ENCODE peak calls at places on chromosomes 2 and 18, in nine cellular contexts. Q is epithelial cell of esophagus, U is foreskin fibroblast, L is IMR-90, J is kidney epithelial cell, Y is lung, B is WERI-Rb-1, C is endothelial cell, G is GM06990. K is an unnamed sample.

GRCh38 chr2:191006297-191006696 is 7.7 kb downstream of the STAT1 start:
- DNase-seq in U (no peak), Y (no peak), Q (no peak), L (no peak), G (no peak), B (no peak), J (no peak), C (no peak), K (no peak)

GRCh38 chr2:127663566-127664064 is 11.7 kb downstream of the LIMS2 start:
- DNase-seq in J (no peak), C (no peak), Q (no peak), B (no peak), Y (no peak), G (no peak), U (no peak), L (no peak), K (no peak)

GRCh38 chr2:192487636-192488035 is 292.9 kb upstream of the TMEFF2 start:
- DNase-seq in L (no peak), Q (no peak), G (no peak), J (no peak), Y (no peak), B (no peak), U (no peak), C (no peak), K (no peak)

GRCh38 chr2:165328272-165328671 is 89.1 kb downstream of the SCN2A start:
- DNase-seq in Q (no peak), B (no peak), C (no peak), J (no peak), G (no peak), L (no peak), U (no peak), Y (no peak), K (no peak)

GRCh38 chr2:233081731-233082221 is 21.6 kb downstream of the INPP5D start:
- DNase-seq in Q (no peak), G (peak; percentile 71), C (no peak), J (no peak), Y (no peak), U (no peak), B (no peak), L (no peak), K (no peak)

GRCh38 chr18:23301971-23302370 is 151.1 kb upstream of the RIOK3 start:
- DNase-seq in J (no peak), C (no peak), G (no peak), U (no peak), L (no peak), Q (no peak), B (peak; percentile 83), Y (no peak), K (no peak)

GRCh38 chr2:28163627-28164279 is 228.9 kb upstream of the FOSL2 start:
- DNase-seq in B (no peak), Q (no peak), G (no peak), L (no peak), C (no peak), U (peak; percentile 25), Y (no peak), J (no peak), K (no peak)

GRCh38 chr18:59005266-59005665 is 134.4 kb upstream of the SEC11C start:
- DNase-seq in U (peak; percentile 56), G (no peak), Y (no peak), Q (peak; percentile 23), J (no peak), L (peak; percentile 42), B (no peak), C (peak; percentile 34), K (no peak)

GRCh38 chr2:224381913-224382647 is 19.8 kb downstream of the FAM124B start:
- DNase-seq in U (no peak), B (no peak), J (no peak), L (no peak), C (no peak), G (no peak), Q (no peak), Y (no peak), K (no peak)

GRCh38 chr2:165067958-165068612 is 112.8 kb upstream of the SLC38A11 start:
- DNase-seq in Y (peak; percentile 40), L (peak; percentile 23), B (peak; percentile 90), J (peak; percentile 26), Q (peak; percentile 5), C (peak; percentile 81), U (peak; percentile 0), G (no peak), K (peak; percentile 78)

GRCh38 chr2:238820909-238821308 is 27.0 kb upstream of the TWIST2 start:
- DNase-seq in C (no peak), G (no peak), Y (no peak), J (no peak), U (peak; percentile 76), B (no peak), Q (no peak), L (peak; percentile 22), K (no peak)

GRCh38 chr2:234502285-234502918 is 5.5 kb upstream of the ARL4C start:
- DNase-seq in U (peak; percentile 72), Q (peak; percentile 76), Y (no peak), L (peak; percentile 92), J (peak; percentile 82), C (no peak), G (no peak), B (no peak), K (no peak)

GRCh38 chr2:72026819-72027425 is 120.7 kb downstream of the CYP26B1 start:
- DNase-seq in L (no peak), G (no peak), J (no peak), Q (no peak), C (no peak), Y (no peak), U (no peak), B (no peak), K (peak; percentile 27)

GRCh38 chr2:99643824-99644787 is 154.3 kb upstream of the REV1 start:
- DNase-seq in B (peak; percentile 37), J (no peak), U (peak; percentile 41), G (no peak), Y (no peak), C (no peak), Q (no peak), L (peak; percentile 65), K (no peak)

GRCh38 chr2:112821142-112821541 is 15.4 kb downstream of the IL1B start:
- DNase-seq in J (no peak), G (peak; percentile 38), U (no peak), Q (peak; percentile 43), L (no peak), Y (no peak), C (no peak), B (no peak), K (no peak)

DNA sequence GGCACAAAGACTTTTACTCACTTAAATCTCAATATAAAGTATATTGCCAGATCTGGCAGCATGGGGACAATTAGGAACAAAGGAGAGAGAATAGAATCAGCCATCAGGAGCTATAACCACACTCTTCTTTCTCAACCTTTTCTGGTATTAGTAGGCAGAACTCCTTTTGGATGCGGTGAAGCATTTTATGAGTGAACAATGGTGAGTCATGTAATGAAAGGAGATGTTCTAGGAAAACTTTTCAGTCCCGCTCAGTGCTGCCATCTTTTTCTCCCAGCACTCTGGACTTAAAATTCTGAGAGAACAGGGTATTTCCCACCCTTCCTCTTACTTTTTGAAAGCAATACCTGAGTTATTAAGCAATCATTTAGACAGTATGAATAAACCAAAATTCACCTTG is 32.2 kb downstream of the PLEKHA3 start:
- DNase-seq in U (no peak), L (peak; percentile 29), B (no peak), C (no peak), J (peak; percentile 74), Y (no peak), Q (peak; percentile 54), G (no peak), K (no peak)
- TF ChIP-seq CTCF in U (no peak), L (no peak), B (no peak), C (no peak), J (no peak), Y (no peak), Q (no peak), G (no peak), K (no peak)

GRCh38 chr2:11124760-11125068 is 30.6 kb upstream of the SLC66A3 start:
- DNase-seq in L (no peak), C (no peak), J (no peak), Q (no peak), Y (no peak), G (no peak), U (no peak), B (no peak), K (no peak)
- TF ChIP-seq CTCF in L (no peak), C (no peak), J (no peak), Q (no peak), Y (no peak), G (no peak), U (no peak), B (no peak), K (no peak)

DNA sequence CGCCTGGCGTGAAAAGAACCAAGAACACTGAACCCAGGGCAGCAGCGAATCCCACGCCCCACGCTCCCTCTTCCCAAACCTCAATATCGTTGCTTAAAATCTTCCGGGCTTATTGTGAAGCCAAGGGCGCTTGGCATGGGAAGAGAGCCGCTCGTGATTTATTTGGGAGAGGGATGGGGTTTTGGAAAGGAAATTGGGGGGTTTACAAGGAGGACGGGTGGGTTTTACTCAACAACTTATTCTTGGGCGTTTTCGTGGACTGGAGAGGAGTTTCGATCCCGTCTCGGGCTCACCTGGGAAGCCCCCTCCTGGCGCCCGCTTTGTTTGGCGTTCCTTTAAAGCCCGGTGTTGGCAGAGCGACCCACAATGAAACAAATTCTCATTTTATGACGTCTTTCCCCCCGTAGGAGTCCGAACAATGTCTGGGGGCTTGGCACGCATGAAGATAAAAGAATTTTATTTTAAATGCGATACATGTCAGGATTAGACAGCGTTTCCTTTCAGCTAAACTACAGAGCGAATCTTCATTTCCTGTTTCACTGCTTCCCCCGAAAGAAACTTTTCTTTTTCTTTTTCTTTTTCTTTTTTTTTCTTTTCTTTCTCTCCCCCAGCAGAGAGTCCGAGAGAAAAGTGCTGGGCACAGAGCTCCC is 135.3 kb downstream of the INSIG2 start:
- DNase-seq in G (peak; percentile 9), Y (no peak), J (no peak), U (no peak), Q (no peak), C (peak; percentile 30), B (no peak), L (no peak), K (no peak)
- TF ChIP-seq CTCF in G (no peak), Y (no peak), J (no peak), U (no peak), Q (no peak), C (no peak), B (no peak), L (no peak), K (no peak)

DNA sequence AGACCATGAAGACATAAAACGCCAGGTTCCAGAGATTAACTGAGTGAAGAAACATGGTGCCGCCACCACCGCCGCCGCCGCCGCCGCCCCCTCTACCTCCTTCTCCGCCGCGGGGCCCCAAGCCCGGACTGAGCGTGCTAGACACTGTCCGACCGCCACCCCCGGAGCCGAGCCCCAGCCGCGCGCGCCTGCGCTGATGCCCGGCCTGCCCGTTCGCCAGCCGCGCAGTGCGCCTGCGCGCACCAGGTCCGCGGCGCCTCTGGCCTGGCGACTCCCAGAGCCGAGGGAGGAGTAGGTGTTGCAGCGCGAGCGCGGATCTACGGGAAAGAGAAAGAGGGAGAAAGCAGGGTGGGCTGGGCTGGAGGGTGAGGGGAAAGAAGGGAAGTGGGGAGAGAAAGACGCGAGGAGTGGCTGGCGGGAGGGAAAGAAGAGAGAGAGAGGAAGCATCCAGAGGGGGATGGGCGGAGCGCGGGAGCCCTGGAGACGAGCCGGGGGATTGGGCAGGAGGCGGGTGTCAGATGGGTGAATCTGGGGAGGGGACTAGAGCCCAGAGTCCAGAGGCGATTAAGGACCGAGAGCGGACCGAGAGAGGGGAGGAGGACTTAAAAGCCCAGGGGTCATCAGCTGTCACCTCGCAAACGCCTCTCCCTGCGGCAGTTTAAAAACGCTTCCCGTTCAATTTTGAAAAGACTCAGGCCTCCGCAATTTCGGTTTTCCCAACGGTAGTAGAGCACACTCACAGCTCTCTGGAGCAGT is at the start of gene PGAP1:
- DNase-seq in L (peak; percentile 88), B (peak; percentile 97), Y (peak; percentile 85), Q (peak; percentile 89), C (peak; percentile 94), J (peak; percentile 63), U (peak; percentile 89), G (peak; percentile 93), K (peak; percentile 97)
- TF ChIP-seq CTCF in L (no peak), B (no peak), Y (no peak), Q (no peak), C (no peak), J (no peak), U (no peak), G (no peak), K (no peak)